ENCODE peak calls at places on chromosomes 3 and 15, in five cellular contexts. One of them, this sample, is unnamed.
A peak's percentile ranks its signal among the peaks of the same experiment; 100 is the strongest.

GRCh38 chr3:3662610-3663009 is 136.6 kb upstream of the LRRN1 start:
- DNase-seq in fibroblast of lung: no peak
- DNase-seq in H9: no peak
- DNase-seq in astrocyte: no peak
- DNase-seq in HepG2: no peak
- DNase-seq in this sample: no peak

GRCh38 chr3:127851899-127852298 is 29.6 kb upstream of the MGLL start:
- DNase-seq in fibroblast of lung: no peak
- DNase-seq in H9: peak; percentile 66
- DNase-seq in astrocyte: no peak
- DNase-seq in HepG2: no peak
- DNase-seq in this sample: no peak

GRCh38 chr3:105173972-105174371 is 192.7 kb upstream of the ALCAM start:
- DNase-seq in fibroblast of lung: no peak
- DNase-seq in H9: no peak
- DNase-seq in astrocyte: peak; percentile 10
- DNase-seq in HepG2: no peak
- DNase-seq in this sample: no peak

GRCh38 chr3:190044142-190044541 is 76.6 kb downstream of the P3H2 start:
- DNase-seq in fibroblast of lung: peak; percentile 32
- DNase-seq in H9: no peak
- DNase-seq in astrocyte: peak; percentile 75
- DNase-seq in HepG2: no peak
- DNase-seq in this sample: no peak

GRCh38 chr15:39135989-39136388 is 444.9 kb upstream of the THBS1 start:
- DNase-seq in fibroblast of lung: peak; percentile 82
- DNase-seq in H9: no peak
- DNase-seq in astrocyte: peak; percentile 95
- DNase-seq in HepG2: no peak
- DNase-seq in this sample: peak; percentile 69

GRCh38 chr3:105647047-105647446 is 221.8 kb downstream of the CBLB start:
- DNase-seq in fibroblast of lung: peak; percentile 93
- DNase-seq in H9: no peak
- DNase-seq in astrocyte: peak; percentile 93
- DNase-seq in HepG2: peak; percentile 39
- DNase-seq in this sample: peak; percentile 61

GRCh38 chr3:8607285-8608040 is 37.1 kb downstream of the SSUH2 start:
- DNase-seq in fibroblast of lung: peak; percentile 83
- DNase-seq in H9: peak; percentile 43
- DNase-seq in astrocyte: peak; percentile 68
- DNase-seq in HepG2: peak; percentile 55
- DNase-seq in this sample: peak; percentile 63

GRCh38 chr15:94416829-94417228 is 185.5 kb downstream of the MCTP2 start:
- DNase-seq in fibroblast of lung: no peak
- DNase-seq in H9: no peak
- DNase-seq in astrocyte: no peak
- DNase-seq in HepG2: no peak
- DNase-seq in this sample: no peak

GRCh38 chr3:27724459-27725197 is 2.5 kb upstream of the EOMES start:
- DNase-seq in fibroblast of lung: no peak
- DNase-seq in H9: no peak
- DNase-seq in astrocyte: no peak
- DNase-seq in HepG2: no peak
- DNase-seq in this sample: no peak

GRCh38 chr3:51395493-51396213 is 4.6 kb downstream of the RBM15B start:
- DNase-seq in fibroblast of lung: no peak
- DNase-seq in H9: no peak
- DNase-seq in astrocyte: no peak
- DNase-seq in HepG2: no peak
- DNase-seq in this sample: no peak

GRCh38 chr15:95647878-95648277 is 682.6 kb upstream of the NR2F2 start:
- DNase-seq in fibroblast of lung: no peak
- DNase-seq in H9: no peak
- DNase-seq in astrocyte: no peak
- DNase-seq in HepG2: no peak
- DNase-seq in this sample: no peak

DNA sequence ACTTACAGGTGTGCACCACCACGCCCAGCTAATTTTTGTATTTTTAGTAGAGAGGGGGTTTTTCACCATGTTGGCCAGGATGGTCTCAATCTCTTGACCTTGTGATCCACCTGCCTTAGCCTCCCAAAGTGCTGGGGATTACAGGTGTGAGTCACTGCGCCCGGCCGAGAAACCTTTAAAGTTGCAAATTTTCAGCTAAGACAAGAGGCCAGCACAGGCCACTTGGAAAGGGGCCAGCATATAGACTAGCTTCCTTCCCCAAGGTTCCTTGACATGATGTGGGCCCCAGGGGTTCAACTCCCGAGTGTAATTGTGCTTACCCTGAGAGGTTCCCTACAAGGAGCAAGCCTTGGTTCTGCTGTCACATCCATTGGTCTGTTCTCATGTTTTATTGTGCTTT is 21.3 kb downstream of the C3orf62 start:
- DNase-seq in fibroblast of lung: no peak
- DNase-seq in H9: no peak
- DNase-seq in astrocyte: no peak
- DNase-seq in HepG2: no peak
- DNase-seq in this sample: no peak
- H3K9ac ChIP-seq in fibroblast of lung: no peak overlapping the region
- H3K9ac ChIP-seq in H9: no peak overlapping the region
- H3K9ac ChIP-seq in astrocyte: no peak overlapping the region
- H3K9ac ChIP-seq in HepG2: no peak overlapping the region
- H3K9ac ChIP-seq in this sample: no peak overlapping the region

GRCh38 chr3:49131576-49131975 is 1.3 kb downstream of the LAMB2 start:
- DNase-seq in fibroblast of lung: no peak
- DNase-seq in H9: no peak
- DNase-seq in astrocyte: no peak
- DNase-seq in HepG2: no peak
- DNase-seq in this sample: no peak
- H3K9ac ChIP-seq in fibroblast of lung: no peak overlapping the region
- H3K9ac ChIP-seq in H9: no peak overlapping the region
- H3K9ac ChIP-seq in astrocyte: peak overlapping the region; percentile 97
- H3K9ac ChIP-seq in HepG2: peak overlapping the region; percentile 75
- H3K9ac ChIP-seq in this sample: no peak overlapping the region

DNA sequence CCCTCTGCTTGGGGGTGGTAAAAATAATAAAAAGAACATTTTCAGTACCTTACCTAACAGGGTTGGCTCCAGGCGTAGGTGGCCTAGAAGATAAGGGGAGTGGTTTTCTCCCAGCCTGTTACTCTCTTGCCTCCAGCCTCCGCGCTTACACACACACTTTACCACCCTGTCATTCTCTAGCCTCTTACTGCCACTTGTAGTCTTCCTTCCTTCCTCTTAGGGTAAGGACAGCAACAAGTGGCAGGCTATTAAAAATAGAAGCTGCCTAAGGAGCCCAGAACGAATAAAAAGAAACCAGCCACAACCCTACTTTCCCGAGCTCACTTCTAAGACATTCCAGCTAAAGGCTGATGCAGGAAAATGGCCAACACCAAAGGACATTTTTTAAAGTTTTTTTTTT is 9.6 kb upstream of the LIPH start:
- DNase-seq in fibroblast of lung: no peak
- DNase-seq in H9: no peak
- DNase-seq in astrocyte: no peak
- DNase-seq in HepG2: no peak
- DNase-seq in this sample: no peak
- H3K9ac ChIP-seq in fibroblast of lung: no peak overlapping the region
- H3K9ac ChIP-seq in H9: no peak overlapping the region
- H3K9ac ChIP-seq in astrocyte: no peak overlapping the region
- H3K9ac ChIP-seq in HepG2: no peak overlapping the region
- H3K9ac ChIP-seq in this sample: no peak overlapping the region

GRCh38 chr15:85473455-85473854 is 93.1 kb downstream of the AKAP13 start:
- DNase-seq in fibroblast of lung: peak; percentile 44
- DNase-seq in H9: no peak
- DNase-seq in astrocyte: peak; percentile 70
- DNase-seq in HepG2: no peak
- DNase-seq in this sample: no peak
- H3K9ac ChIP-seq in fibroblast of lung: no peak overlapping the region
- H3K9ac ChIP-seq in H9: no peak overlapping the region
- H3K9ac ChIP-seq in astrocyte: no peak overlapping the region
- H3K9ac ChIP-seq in HepG2: no peak overlapping the region
- H3K9ac ChIP-seq in this sample: no peak overlapping the region

GRCh38 chr15:78155355-78155939 is 6.3 kb downstream of the IDH3A start:
- DNase-seq in fibroblast of lung: peak; percentile 42
- DNase-seq in H9: no peak
- DNase-seq in astrocyte: no peak
- DNase-seq in HepG2: no peak
- DNase-seq in this sample: no peak
- H3K9ac ChIP-seq in fibroblast of lung: no peak overlapping the region
- H3K9ac ChIP-seq in H9: no peak overlapping the region
- H3K9ac ChIP-seq in astrocyte: no peak overlapping the region
- H3K9ac ChIP-seq in HepG2: no peak overlapping the region
- H3K9ac ChIP-seq in this sample: no peak overlapping the region

GRCh38 chr3:38168988-38169363 is 3.6 kb downstream of the OXSR1 start:
- DNase-seq in fibroblast of lung: no peak
- DNase-seq in H9: no peak
- DNase-seq in astrocyte: peak; percentile 42
- DNase-seq in HepG2: no peak
- DNase-seq in this sample: no peak

GRCh38 chr3:38165722-38166387 is 518 bp downstream of the OXSR1 start:
- DNase-seq in fibroblast of lung: no peak
- DNase-seq in H9: no peak
- DNase-seq in astrocyte: peak; percentile 27
- DNase-seq in HepG2: peak; percentile 31
- DNase-seq in this sample: no peak

GRCh38 chr3:38164966-38165721 is at the start of gene OXSR1:
- DNase-seq in fibroblast of lung: peak; percentile 100
- DNase-seq in H9: peak; percentile 98
- DNase-seq in astrocyte: peak; percentile 100
- DNase-seq in HepG2: peak; percentile 99
- DNase-seq in this sample: peak; percentile 100

GRCh38 chr3:38170722-38171121 is 5.4 kb downstream of the OXSR1 start:
- DNase-seq in fibroblast of lung: no peak
- DNase-seq in H9: no peak
- DNase-seq in astrocyte: no peak
- DNase-seq in HepG2: no peak
- DNase-seq in this sample: no peak

GRCh38 chr3:38168151-38168987 is 3.0 kb downstream of the OXSR1 start:
- DNase-seq in fibroblast of lung: peak; percentile 65
- DNase-seq in H9: no peak
- DNase-seq in astrocyte: peak; percentile 68
- DNase-seq in HepG2: no peak
- DNase-seq in this sample: no peak
- H3K9ac ChIP-seq in fibroblast of lung: no peak overlapping the region
- H3K9ac ChIP-seq in H9: no peak overlapping the region
- H3K9ac ChIP-seq in astrocyte: peak overlapping the region; percentile 80
- H3K9ac ChIP-seq in HepG2: no peak overlapping the region
- H3K9ac ChIP-seq in this sample: no peak overlapping the region

This sample was measured in trophoblast cell.